ENCODE peak calls at places on chromosomes 12 and 14, in five cellular contexts. One of them, this sample, is unnamed.

GRCh38 chr12:26274441-26275312 is 79.3 kb downstream of the SSPN start:
- DNase-seq in stomach: peak; percentile 85
- DNase-seq in tibial nerve: peak; percentile 85
- DNase-seq in IMR-90: peak; percentile 100
- DNase-seq in heart left ventricle: peak; percentile 83
- DNase-seq in this sample: peak; percentile 90

GRCh38 chr12:112877006-112877405 is 29.8 kb upstream of the OAS1 start:
- DNase-seq in IMR-90: no peak
- DNase-seq in tibial nerve: no peak
- DNase-seq in stomach: no peak
- DNase-seq in heart left ventricle: no peak
- DNase-seq in this sample: no peak

GRCh38 chr12:41213648-41214047 is 25.5 kb downstream of the PDZRN4 start:
- DNase-seq in stomach: no peak
- DNase-seq in heart left ventricle: no peak
- DNase-seq in IMR-90: no peak
- DNase-seq in tibial nerve: no peak
- DNase-seq in this sample: no peak

GRCh38 chr14:75702606-75703261 is 41.7 kb downstream of the TTLL5 start:
- DNase-seq in stomach: no peak
- DNase-seq in heart left ventricle: no peak
- DNase-seq in IMR-90: peak; percentile 18
- DNase-seq in tibial nerve: peak; percentile 16
- DNase-seq in this sample: no peak

GRCh38 chr12:96186902-96187301 is 7.3 kb upstream of the ELK3 start:
- DNase-seq in stomach: no peak
- DNase-seq in heart left ventricle: no peak
- DNase-seq in tibial nerve: no peak
- DNase-seq in IMR-90: no peak
- DNase-seq in this sample: no peak

GRCh38 chr12:127174881-127175280 is 1092.1 kb upstream of the TMEM132C start:
- DNase-seq in stomach: no peak
- DNase-seq in IMR-90: no peak
- DNase-seq in heart left ventricle: no peak
- DNase-seq in tibial nerve: no peak
- DNase-seq in this sample: no peak

GRCh38 chr14:22448905-22449611 is 140.0 kb downstream of the DAD1 start:
- DNase-seq in tibial nerve: no peak
- DNase-seq in stomach: no peak
- DNase-seq in heart left ventricle: no peak
- DNase-seq in IMR-90: peak; percentile 26
- DNase-seq in this sample: no peak

GRCh38 chr12:14396071-14396470 is 30.6 kb downstream of the ATF7IP start:
- DNase-seq in stomach: no peak
- DNase-seq in tibial nerve: no peak
- DNase-seq in heart left ventricle: no peak
- DNase-seq in IMR-90: peak; percentile 28
- DNase-seq in this sample: no peak

GRCh38 chr12:74890237-74890599 is 319.4 kb downstream of the KCNC2 start:
- DNase-seq in IMR-90: peak; percentile 92
- DNase-seq in heart left ventricle: no peak
- DNase-seq in tibial nerve: no peak
- DNase-seq in stomach: no peak
- DNase-seq in this sample: no peak

GRCh38 chr14:99125616-99126431 is 146.2 kb downstream of the BCL11B start:
- DNase-seq in tibial nerve: peak; percentile 4
- DNase-seq in heart left ventricle: no peak
- DNase-seq in stomach: peak; percentile 10
- DNase-seq in IMR-90: no peak
- DNase-seq in this sample: no peak

GRCh38 chr12:11269607-11270006 is at the start of gene PRB3:
- DNase-seq in stomach: no peak
- DNase-seq in tibial nerve: no peak
- DNase-seq in heart left ventricle: no peak
- DNase-seq in IMR-90: no peak
- DNase-seq in this sample: no peak

GRCh38 chr12:56687225-56688128 is 607 bp downstream of the PTGES3 start:
- DNase-seq in heart left ventricle: peak; percentile 79
- DNase-seq in IMR-90: no peak
- DNase-seq in stomach: peak; percentile 64
- DNase-seq in tibial nerve: peak; percentile 41
- DNase-seq in this sample: peak; percentile 86

GRCh38 chr12:31570880-31571279 is 20.1 kb downstream of the DENND5B start:
- DNase-seq in stomach: no peak
- DNase-seq in heart left ventricle: no peak
- DNase-seq in tibial nerve: no peak
- DNase-seq in IMR-90: peak; percentile 32
- DNase-seq in this sample: no peak

GRCh38 chr14:68364823-68365222 is 428.0 kb downstream of the ZFP36L1 start:
- DNase-seq in stomach: no peak
- DNase-seq in heart left ventricle: no peak
- DNase-seq in tibial nerve: no peak
- DNase-seq in IMR-90: no peak
- DNase-seq in this sample: no peak

GRCh38 chr14:105411017-105411941 is 8.3 kb upstream of the MTA1 start:
- DNase-seq in tibial nerve: no peak
- DNase-seq in heart left ventricle: peak; percentile 77
- DNase-seq in IMR-90: peak; percentile 33
- DNase-seq in stomach: peak; percentile 60
- DNase-seq in this sample: no peak

GRCh38 chr12:116863275-116863767 is 17.9 kb downstream of the HRK start:
- DNase-seq in IMR-90: peak; percentile 75
- DNase-seq in tibial nerve: no peak
- DNase-seq in stomach: no peak
- DNase-seq in heart left ventricle: no peak
- DNase-seq in this sample: no peak

GRCh38 chr14:36767603-36768281 is 106.1 kb downstream of the PAX9 start:
- DNase-seq in heart left ventricle: no peak
- DNase-seq in stomach: no peak
- DNase-seq in IMR-90: no peak
- DNase-seq in tibial nerve: no peak
- DNase-seq in this sample: no peak

GRCh38 chr12:51925400-51926063 is 18.2 kb downstream of the ACVRL1 start:
- DNase-seq in tibial nerve: no peak
- DNase-seq in heart left ventricle: no peak
- DNase-seq in IMR-90: no peak
- DNase-seq in stomach: no peak
- DNase-seq in this sample: no peak

DNA sequence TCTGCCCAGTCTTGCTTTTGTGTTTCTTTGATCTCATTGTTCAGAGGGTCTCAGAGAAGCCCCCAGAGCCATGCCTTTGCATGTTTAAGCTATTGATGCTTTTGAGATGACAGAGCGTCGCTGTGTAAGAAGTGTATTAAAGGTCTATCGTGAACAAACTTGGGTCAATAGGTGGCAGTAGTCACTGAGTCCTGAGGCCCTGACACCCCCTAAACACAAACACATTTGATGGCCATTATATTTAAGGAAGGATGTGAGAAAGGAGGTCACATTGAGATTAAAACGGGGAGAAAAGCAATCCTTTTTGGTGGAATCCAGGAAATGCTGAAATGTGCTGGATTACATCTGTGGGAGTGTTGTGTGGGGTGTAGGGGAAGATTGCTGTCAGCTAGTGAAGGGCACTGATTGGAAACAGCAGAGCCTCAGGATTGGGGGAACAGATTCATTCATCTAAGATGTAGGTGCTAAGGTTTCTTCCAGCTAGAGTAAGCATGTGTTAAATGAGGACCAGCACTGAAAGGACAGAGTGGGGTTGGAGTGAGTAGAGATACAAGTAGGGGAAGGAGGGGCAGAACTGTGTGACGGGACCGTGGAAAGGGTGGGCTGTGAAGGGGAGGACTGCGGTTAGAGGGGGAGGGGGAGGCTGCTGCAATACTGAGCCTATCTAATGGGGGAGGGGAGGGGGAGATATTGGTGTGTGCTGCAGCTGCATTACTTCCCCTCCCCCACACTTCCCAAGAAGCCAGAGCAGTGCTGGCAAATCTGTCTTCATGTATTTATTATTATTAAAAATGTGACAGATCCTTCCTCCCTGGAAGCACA is 12.7 kb downstream of the NGDN start:
- DNase-seq in tibial nerve: no peak
- DNase-seq in heart left ventricle: no peak
- DNase-seq in stomach: no peak
- DNase-seq in IMR-90: no peak
- DNase-seq in this sample: no peak
- TF ChIP-seq CTCF in tibial nerve: no peak
- TF ChIP-seq CTCF in heart left ventricle: no peak
- TF ChIP-seq CTCF in stomach: no peak
- TF ChIP-seq CTCF in IMR-90: no peak
- TF ChIP-seq CTCF in this sample: no peak

GRCh38 chr12:1690578-1691122 is at the start of gene ADIPOR2:
- DNase-seq in heart left ventricle: peak; percentile 97
- DNase-seq in stomach: peak; percentile 96
- DNase-seq in IMR-90: peak; percentile 96
- DNase-seq in tibial nerve: peak; percentile 88
- DNase-seq in this sample: peak; percentile 97

GRCh38 chr12:1691123-1692007 is 495 bp downstream of the ADIPOR2 start:
- DNase-seq in heart left ventricle: peak; percentile 75
- DNase-seq in IMR-90: no peak
- DNase-seq in stomach: peak; percentile 46
- DNase-seq in tibial nerve: peak; percentile 19
- DNase-seq in this sample: peak; percentile 73

GRCh38 chr12:1692895-1693294 is 2.0 kb downstream of the ADIPOR2 start:
- DNase-seq in heart left ventricle: no peak
- DNase-seq in stomach: no peak
- DNase-seq in tibial nerve: no peak
- DNase-seq in IMR-90: no peak
- DNase-seq in this sample: no peak

GRCh38 chr12:1695836-1696670 is 5.2 kb downstream of the ADIPOR2 start:
- DNase-seq in heart left ventricle: no peak
- DNase-seq in stomach: no peak
- DNase-seq in tibial nerve: no peak
- DNase-seq in IMR-90: no peak
- DNase-seq in this sample: no peak

DNA sequence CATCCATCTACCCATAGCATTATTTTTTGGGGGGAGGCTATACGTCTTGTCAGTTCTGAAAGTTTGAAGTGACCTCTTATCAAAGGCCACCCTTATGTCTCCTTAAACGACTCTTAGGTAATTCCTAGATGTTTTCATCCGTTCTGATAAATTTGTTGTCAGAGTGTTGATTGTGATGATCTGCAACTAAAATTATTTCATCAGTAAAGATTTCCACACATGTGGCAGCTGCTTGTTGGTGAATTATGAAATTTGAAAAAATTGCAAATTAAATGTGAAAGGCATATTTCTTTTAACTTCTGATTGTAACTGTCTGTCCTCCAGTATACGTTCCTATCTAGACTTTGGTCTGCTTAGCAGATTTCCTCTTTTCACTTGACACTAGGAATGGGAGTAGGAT is 1.4 kb downstream of the ADIPOR2 start:
- DNase-seq in IMR-90: no peak
- DNase-seq in heart left ventricle: no peak
- DNase-seq in tibial nerve: no peak
- DNase-seq in stomach: no peak
- DNase-seq in this sample: no peak
- H3K27ac ChIP-seq in IMR-90: no peak overlapping the region
- H3K27ac ChIP-seq in heart left ventricle: no peak overlapping the region
- H3K27ac ChIP-seq in tibial nerve: peak overlapping the region; percentile 98
- H3K27ac ChIP-seq in stomach: peak overlapping the region; percentile 98
- H3K27ac ChIP-seq in this sample: no peak overlapping the region

GRCh38 chr14:21199611-21200570 is 44.0 kb upstream of the OR5AU1 start:
- DNase-seq in tibial nerve: no peak
- DNase-seq in IMR-90: peak; percentile 80
- DNase-seq in heart left ventricle: no peak
- DNase-seq in stomach: no peak
- DNase-seq in this sample: no peak
- TF ChIP-seq POLR2A in tibial nerve: no peak
- TF ChIP-seq POLR2A in IMR-90: no peak
- TF ChIP-seq POLR2A in heart left ventricle: no peak
- TF ChIP-seq POLR2A in stomach: no peak
- TF ChIP-seq POLR2A in this sample: no peak

GRCh38 chr12:132217371-132217770 is 73.1 kb downstream of the NOC4L start:
- DNase-seq in IMR-90: no peak
- DNase-seq in stomach: no peak
- DNase-seq in heart left ventricle: no peak
- DNase-seq in tibial nerve: no peak
- DNase-seq in this sample: no peak
- TF ChIP-seq CTCF in IMR-90: no peak
- TF ChIP-seq CTCF in stomach: no peak
- TF ChIP-seq CTCF in heart left ventricle: no peak
- TF ChIP-seq CTCF in tibial nerve: no peak
- TF ChIP-seq CTCF in this sample: no peak

This sample was measured in suprapubic skin.